ENCODE peak calls at places on chromosomes 2 and 18, in six cellular contexts. N is fibroblast of lung, Y is lung, O is lower lobe of right lung, B is endothelial cell of umbilical vein, C is adrenal gland. E is an unnamed sample. For H3K27me3, the result is how much of the 10 kb centered on the place peaks cover.

GRCh38 chr2:226903179-226903578 is 67.3 kb downstream of the RHBDD1 start:
- DNase-seq in O (no peak), C (peak), B (no peak), Y (no peak), N (peak), E (no peak)

GRCh38 chr2:186716004-186716403 is 22.1 kb downstream of the FAM171B start:
- DNase-seq in C (no peak), B (no peak), Y (no peak), O (no peak), N (no peak), E (no peak)

GRCh38 chr18:63506336-63506646 is 29.5 kb downstream of the SERPINB5 start:
- DNase-seq in B (no peak), C (no peak), O (no peak), Y (no peak), N (no peak), E (no peak)

GRCh38 chr2:236773206-236773605 is 203.6 kb downstream of the ACKR3 start:
- DNase-seq in O (no peak), C (no peak), Y (no peak), N (no peak), B (no peak), E (no peak)

GRCh38 chr2:240856151-240856980 is 12.3 kb upstream of the AGXT start:
- DNase-seq in Y (no peak), B (no peak), N (no peak), O (no peak), C (no peak), E (no peak)

GRCh38 chr18:55509631-55510372 is 78.2 kb downstream of the TCF4 start:
- DNase-seq in O (no peak), B (peak), Y (no peak), N (peak), C (no peak), E (no peak)

GRCh38 chr18:74131124-74131523 is 16.5 kb downstream of the FBXO15 start:
- DNase-seq in C (no peak), N (no peak), O (no peak), Y (no peak), B (no peak), E (no peak)

GRCh38 chr2:2331905-2332280 is 818 bp upstream of the MYT1L start:
- DNase-seq in B (no peak), N (no peak), Y (no peak), O (no peak), C (no peak), E (no peak)

GRCh38 chr18:49371073-49371472 is 89.4 kb downstream of the DYM start:
- DNase-seq in B (no peak), Y (no peak), N (no peak), O (no peak), C (no peak), E (no peak)

GRCh38 chr2:46837112-46837454 is 78.5 kb downstream of the MCFD2 start:
- DNase-seq in Y (no peak), N (no peak), B (no peak), O (no peak), C (no peak), E (no peak)

GRCh38 chr2:34105015-34105767 is 506.1 kb upstream of the FAM98A start:
- DNase-seq in B (peak), O (no peak), N (peak), Y (no peak), C (no peak), E (no peak)

GRCh38 chr18:33749831-33750230 is 171.8 kb downstream of the ASXL3 start:
- DNase-seq in N (no peak), B (no peak), O (no peak), Y (no peak), C (no peak), E (no peak)

GRCh38 chr2:19649107-19649506 is 252.7 kb downstream of the TTC32 start:
- DNase-seq in O (no peak), Y (no peak), B (no peak), C (no peak), N (peak), E (no peak)

GRCh38 chr18:21735452-21736015 is 5.1 kb upstream of the MIB1 start:
- DNase-seq in N (peak), C (no peak), Y (peak), B (peak), O (peak), E (no peak)

GRCh38 chr2:54952978-54953456 is 97.2 kb downstream of the RTN4 start:
- DNase-seq in N (peak), O (no peak), C (no peak), Y (no peak), B (peak), E (no peak)

GRCh38 chr2:209423562-209424541 is at the start of gene MAP2:
- DNase-seq in B (peak), N (peak), O (peak), Y (peak), C (peak), E (peak)
- TF ChIP-seq CTCF in B (peak), N (peak), O (peak), Y (peak), C (peak), E (peak)

GRCh38 chr2:169109502-169110409 is 40.4 kb downstream of the DHRS9 start:
- DNase-seq in N (peak), Y (peak), O (peak), B (peak), C (peak), E (no peak)

GRCh38 chr2:169106563-169107545 is 37.5 kb downstream of the DHRS9 start:
- DNase-seq in O (no peak), N (no peak), Y (no peak), B (no peak), C (no peak), E (no peak)

GRCh38 chr2:169107645-169108044 is 38.3 kb downstream of the DHRS9 start:
- DNase-seq in O (no peak), Y (no peak), N (no peak), C (no peak), B (no peak), E (no peak)

GRCh38 chr2:169106125-169106524 is 36.8 kb downstream of the DHRS9 start:
- DNase-seq in B (no peak), N (no peak), C (no peak), Y (no peak), O (no peak), E (no peak)

GRCh38 chr2:169108098-169108884 is 38.9 kb downstream of the DHRS9 start:
- DNase-seq in O (no peak), N (no peak), B (no peak), Y (no peak), C (no peak), E (no peak)
- H3K27me3 ChIP-seq in O (under half), N (under half), B (under half), Y (under half), C (under half), E (under half)

GRCh38 chr2:177617849-177618248 is 225.3 kb downstream of the AGPS start:
- DNase-seq in N (no peak), O (no peak), Y (no peak), C (no peak), B (no peak), E (no peak)
- H3K27ac ChIP-seq in N (peak), O (peak), Y (peak), C (no peak), B (peak), E (no peak)

GRCh38 chr2:157743051-157743450 is 114.4 kb upstream of the ACVR1C start:
- DNase-seq in N (no peak), Y (no peak), B (no peak), O (no peak), C (no peak), E (no peak)

GRCh38 chr2:157746234-157746950 is 117.7 kb upstream of the ACVR1C start:
- DNase-seq in O (no peak), C (no peak), N (peak), Y (no peak), B (no peak), E (no peak)

GRCh38 chr2:157744571-157745076 is 116.0 kb upstream of the ACVR1C start:
- DNase-seq in C (no peak), O (no peak), N (no peak), Y (no peak), B (no peak), E (no peak)

GRCh38 chr2:157737636-157738035 is 109.0 kb upstream of the ACVR1C start:
- DNase-seq in C (no peak), B (no peak), N (no peak), Y (no peak), O (no peak), E (no peak)

GRCh38 chr2:157741819-157742484 is 113.3 kb upstream of the ACVR1C start:
- DNase-seq in C (no peak), N (no peak), Y (no peak), B (no peak), O (no peak), E (no peak)
- TF ChIP-seq CTCF in C (no peak), N (no peak), Y (no peak), B (no peak), O (no peak), E (no peak)

GRCh38 chr2:66082576-66082975 is 352.3 kb upstream of the MEIS1 start:
- DNase-seq in N (no peak), C (no peak), O (no peak), Y (no peak), B (no peak), E (no peak)
- H3K27me3 ChIP-seq in N (under half), C (under half), O (under half), Y (under half), B (under half), E (under half)

GRCh38 chr2:113887393-113887792 is 2.5 kb upstream of the ACTR3 start:
- DNase-seq in C (no peak), N (no peak), B (no peak), O (no peak), Y (no peak), E (no peak)
- H3K27ac ChIP-seq in C (peak), N (no peak), B (no peak), O (peak), Y (no peak), E (peak)

DNA sequence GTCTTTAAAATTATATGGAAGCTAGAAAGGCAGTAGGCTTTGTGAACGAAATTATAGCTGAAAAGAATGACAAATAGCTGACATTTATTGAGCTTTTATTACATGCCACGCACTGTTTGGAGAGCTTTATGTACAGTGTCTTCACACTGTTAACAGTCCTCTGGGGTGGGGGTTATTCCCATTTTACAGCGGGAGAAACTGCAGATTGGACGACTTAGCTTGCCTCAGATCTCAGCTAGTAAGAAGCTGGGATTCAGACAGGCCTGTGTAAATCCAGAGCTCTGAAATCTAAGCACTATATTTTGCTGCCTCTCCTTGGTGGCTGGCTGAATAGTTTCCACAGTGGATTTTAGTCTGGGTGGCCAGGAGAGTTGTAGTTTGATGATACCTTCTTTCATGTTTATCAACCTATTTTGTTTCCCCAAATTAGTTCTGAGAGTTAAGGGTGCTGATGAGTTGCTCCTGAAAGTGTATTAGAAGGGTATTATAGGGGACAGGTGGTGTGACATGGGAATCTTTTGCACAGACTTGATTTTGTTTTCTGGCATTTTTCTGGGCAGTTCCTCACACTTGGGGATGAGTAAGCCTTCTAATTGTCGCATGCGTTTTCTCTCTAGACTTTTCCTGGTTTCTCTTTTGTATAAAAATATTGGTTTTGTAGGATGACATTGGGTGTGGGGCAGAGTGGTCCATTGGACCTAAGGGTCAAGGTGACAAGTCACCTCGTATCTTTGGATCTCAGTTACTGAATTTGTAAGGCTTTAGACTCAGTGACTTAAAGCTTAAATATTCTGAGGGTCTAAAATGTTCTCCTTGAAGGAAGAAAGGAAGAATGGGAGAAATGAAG is 1.5 kb downstream of the ACSL3 start:
- DNase-seq in N (peak), Y (no peak), C (no peak), B (no peak), O (no peak), E (no peak)
- TF ChIP-seq CTCF in N (peak), Y (peak), C (no peak), B (no peak), O (no peak), E (no peak)

GRCh38 chr2:232504438-232504837 is 15.8 kb upstream of the PRSS56 start:
- DNase-seq in Y (no peak), C (no peak), B (no peak), N (no peak), O (no peak), E (no peak)

GRCh38 chr2:232505805-232506360 is 14.3 kb upstream of the PRSS56 start:
- DNase-seq in O (no peak), C (no peak), Y (no peak), N (no peak), B (no peak), E (no peak)

GRCh38 chr2:232503792-232504323 is 16.2 kb upstream of the ECEL1 start:
- DNase-seq in B (no peak), N (no peak), C (no peak), Y (no peak), O (no peak), E (no peak)

GRCh38 chr2:232508246-232508645 is 11.9 kb upstream of the PRSS56 start:
- DNase-seq in C (no peak), B (no peak), Y (no peak), N (no peak), O (no peak), E (no peak)

DNA sequence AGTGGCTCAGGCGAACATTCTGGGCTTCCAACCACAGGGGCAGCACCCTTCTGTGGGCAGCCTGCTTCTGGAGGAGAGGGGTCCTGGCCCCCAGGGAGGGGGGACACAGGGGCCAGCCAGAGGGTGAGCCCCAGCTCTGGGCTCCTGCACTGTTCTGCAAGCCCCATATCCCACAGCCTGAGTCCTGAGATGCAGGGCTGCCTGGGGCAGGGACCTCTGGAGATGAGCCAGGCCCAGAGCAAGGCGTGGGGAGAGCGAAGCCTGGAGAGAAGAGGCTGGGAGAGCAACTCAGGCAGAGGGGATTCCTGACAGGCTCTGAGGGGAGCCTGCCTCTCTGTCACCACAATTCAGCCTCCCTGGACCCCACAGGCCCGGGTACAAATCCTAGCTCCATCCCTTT is 13.5 kb upstream of the PRSS56 start:
- DNase-seq in Y (no peak), O (no peak), B (no peak), C (no peak), N (no peak), E (no peak)
- H3K27me3 ChIP-seq in Y (under half), O (half or more), B (under half), C (under half), N (under half), E (under half)

GRCh38 chr18:36461551-36461987 is 164.1 kb downstream of the FHOD3 start:
- DNase-seq in C (no peak), N (no peak), B (no peak), O (no peak), Y (no peak), E (no peak)

GRCh38 chr18:36458306-36458705 is 160.8 kb downstream of the FHOD3 start:
- DNase-seq in O (no peak), N (no peak), C (no peak), B (no peak), Y (no peak), E (no peak)

GRCh38 chr18:36460324-36460850 is 162.9 kb downstream of the FHOD3 start:
- DNase-seq in Y (no peak), O (no peak), N (no peak), B (no peak), C (no peak), E (no peak)

GRCh38 chr18:36459786-36460185 is 162.3 kb downstream of the FHOD3 start:
- DNase-seq in O (no peak), C (no peak), N (no peak), B (no peak), Y (no peak), E (no peak)

GRCh38 chr18:36460854-36461253 is 163.3 kb downstream of the FHOD3 start:
- DNase-seq in Y (no peak), O (no peak), B (no peak), C (no peak), N (no peak), E (no peak)
- H3K27ac ChIP-seq in Y (peak), O (no peak), B (no peak), C (no peak), N (no peak), E (no peak)

DNA sequence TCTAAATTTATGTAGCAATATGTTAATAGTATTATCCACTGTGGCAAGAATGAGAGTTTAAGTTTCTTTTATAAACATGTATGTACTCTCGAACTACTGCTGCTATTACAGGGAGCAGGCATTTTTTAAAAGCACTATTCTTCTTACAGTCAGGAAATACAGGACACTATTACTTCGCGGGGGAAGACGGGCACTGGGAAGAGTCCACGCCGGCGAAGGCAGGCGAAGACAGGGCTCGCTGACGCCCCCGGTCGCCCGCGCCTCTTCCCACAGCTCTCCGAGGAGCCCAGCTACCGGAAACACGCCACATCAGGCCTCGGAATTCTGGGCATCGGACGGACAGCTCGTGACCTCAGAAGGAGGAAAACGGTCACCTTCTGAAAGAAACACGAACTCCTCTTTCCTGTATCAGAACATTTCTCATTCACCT is 90.2 kb downstream of the FAM161A start:
- DNase-seq in C (peak), Y (peak), O (peak), B (no peak), N (peak), E (peak)
- TF ChIP-seq CTCF in C (no peak), Y (no peak), O (peak), B (peak), N (no peak), E (peak)

E was measured in RWPE2.